ENCODE peak calls at places on chromosomes 16 and 17, in seven cellular contexts. One of them, this sample, is unnamed.

GRCh38 chr16:424033-424622 is 1.3 kb upstream of the RAB11FIP3 start:
- DNase-seq in left ventricle myocardium inferior: peak; percentile 46
- DNase-seq in CD8-positive, alpha-beta T cell: no peak
- DNase-seq in fibroblast of pulmonary artery: peak; percentile 98
- DNase-seq in GM23248: peak; percentile 99
- DNase-seq in fibroblast of mammary gland: peak; percentile 98
- DNase-seq in tibial nerve: peak; percentile 40
- DNase-seq in this sample: no peak

GRCh38 chr16:67013238-67013822 is 15.6 kb upstream of the CBFB start:
- DNase-seq in GM23248: no peak
- DNase-seq in left ventricle myocardium inferior: no peak
- DNase-seq in fibroblast of pulmonary artery: no peak
- DNase-seq in fibroblast of mammary gland: no peak
- DNase-seq in CD8-positive, alpha-beta T cell: no peak
- DNase-seq in tibial nerve: no peak
- DNase-seq in this sample: peak; percentile 66

GRCh38 chr16:13957197-13958078 is 37.5 kb downstream of the ERCC4 start:
- DNase-seq in left ventricle myocardium inferior: peak; percentile 41
- DNase-seq in GM23248: peak; percentile 96
- DNase-seq in tibial nerve: peak; percentile 48
- DNase-seq in fibroblast of mammary gland: peak; percentile 99
- DNase-seq in CD8-positive, alpha-beta T cell: no peak
- DNase-seq in fibroblast of pulmonary artery: peak; percentile 87
- DNase-seq in this sample: peak; percentile 58

GRCh38 chr16:70705056-70705455 is 19.2 kb upstream of the MTSS2 start:
- DNase-seq in fibroblast of pulmonary artery: no peak
- DNase-seq in fibroblast of mammary gland: peak; percentile 32
- DNase-seq in left ventricle myocardium inferior: no peak
- DNase-seq in GM23248: peak; percentile 88
- DNase-seq in tibial nerve: no peak
- DNase-seq in CD8-positive, alpha-beta T cell: no peak
- DNase-seq in this sample: no peak

GRCh38 chr17:17692353-17693252 is 11.3 kb downstream of the RAI1 start:
- DNase-seq in left ventricle myocardium inferior: no peak
- DNase-seq in fibroblast of pulmonary artery: no peak
- DNase-seq in fibroblast of mammary gland: no peak
- DNase-seq in CD8-positive, alpha-beta T cell: no peak
- DNase-seq in GM23248: no peak
- DNase-seq in tibial nerve: no peak
- DNase-seq in this sample: no peak

GRCh38 chr16:2954647-2955381 is 9.3 kb upstream of the KREMEN2 start:
- DNase-seq in GM23248: no peak
- DNase-seq in tibial nerve: no peak
- DNase-seq in left ventricle myocardium inferior: no peak
- DNase-seq in fibroblast of pulmonary artery: no peak
- DNase-seq in CD8-positive, alpha-beta T cell: no peak
- DNase-seq in fibroblast of mammary gland: no peak
- DNase-seq in this sample: peak; percentile 57

GRCh38 chr16:73149329-73149728 is 101.4 kb upstream of the ZFHX3 start:
- DNase-seq in fibroblast of mammary gland: no peak
- DNase-seq in CD8-positive, alpha-beta T cell: no peak
- DNase-seq in left ventricle myocardium inferior: no peak
- DNase-seq in fibroblast of pulmonary artery: no peak
- DNase-seq in tibial nerve: no peak
- DNase-seq in GM23248: no peak
- DNase-seq in this sample: no peak

GRCh38 chr17:15048381-15048780 is 216.7 kb downstream of the PMP22 start:
- DNase-seq in fibroblast of pulmonary artery: no peak
- DNase-seq in fibroblast of mammary gland: no peak
- DNase-seq in GM23248: peak; percentile 17
- DNase-seq in left ventricle myocardium inferior: no peak
- DNase-seq in tibial nerve: no peak
- DNase-seq in CD8-positive, alpha-beta T cell: no peak
- DNase-seq in this sample: no peak

GRCh38 chr17:70624208-70624607 is 454.9 kb downstream of the KCNJ2 start:
- DNase-seq in tibial nerve: no peak
- DNase-seq in CD8-positive, alpha-beta T cell: no peak
- DNase-seq in GM23248: no peak
- DNase-seq in fibroblast of mammary gland: no peak
- DNase-seq in fibroblast of pulmonary artery: no peak
- DNase-seq in left ventricle myocardium inferior: no peak
- DNase-seq in this sample: no peak

GRCh38 chr17:64940055-64940454 is 20.8 kb upstream of the LRRC37A3 start:
- DNase-seq in fibroblast of mammary gland: no peak
- DNase-seq in fibroblast of pulmonary artery: no peak
- DNase-seq in tibial nerve: no peak
- DNase-seq in GM23248: no peak
- DNase-seq in left ventricle myocardium inferior: no peak
- DNase-seq in CD8-positive, alpha-beta T cell: no peak
- DNase-seq in this sample: peak; percentile 21

GRCh38 chr16:81695431-81695890 is 83.6 kb upstream of the PLCG2 start:
- DNase-seq in CD8-positive, alpha-beta T cell: no peak
- DNase-seq in fibroblast of mammary gland: no peak
- DNase-seq in fibroblast of pulmonary artery: peak; percentile 83
- DNase-seq in tibial nerve: no peak
- DNase-seq in left ventricle myocardium inferior: no peak
- DNase-seq in GM23248: no peak
- DNase-seq in this sample: no peak

GRCh38 chr17:73198201-73198929 is 5.5 kb downstream of the COG1 start:
- DNase-seq in CD8-positive, alpha-beta T cell: no peak
- DNase-seq in GM23248: no peak
- DNase-seq in left ventricle myocardium inferior: no peak
- DNase-seq in fibroblast of pulmonary artery: no peak
- DNase-seq in tibial nerve: no peak
- DNase-seq in fibroblast of mammary gland: no peak
- DNase-seq in this sample: no peak

GRCh38 chr17:41496803-41497484 is 7.2 kb upstream of the KRT36 start:
- DNase-seq in left ventricle myocardium inferior: peak; percentile 48
- DNase-seq in fibroblast of mammary gland: peak; percentile 80
- DNase-seq in CD8-positive, alpha-beta T cell: peak; percentile 46
- DNase-seq in GM23248: peak; percentile 93
- DNase-seq in fibroblast of pulmonary artery: peak; percentile 85
- DNase-seq in tibial nerve: no peak
- DNase-seq in this sample: peak; percentile 96

GRCh38 chr16:82735696-82736095 is 108.9 kb downstream of the CDH13 start:
- DNase-seq in tibial nerve: no peak
- DNase-seq in fibroblast of pulmonary artery: peak; percentile 42
- DNase-seq in CD8-positive, alpha-beta T cell: no peak
- DNase-seq in left ventricle myocardium inferior: no peak
- DNase-seq in GM23248: no peak
- DNase-seq in fibroblast of mammary gland: no peak
- DNase-seq in this sample: no peak

GRCh38 chr16:30567160-30567990 is 4.1 kb downstream of the ZNF688 start:
- DNase-seq in left ventricle myocardium inferior: no peak
- DNase-seq in CD8-positive, alpha-beta T cell: peak; percentile 27
- DNase-seq in GM23248: no peak
- DNase-seq in tibial nerve: no peak
- DNase-seq in fibroblast of pulmonary artery: peak; percentile 53
- DNase-seq in fibroblast of mammary gland: peak; percentile 16
- DNase-seq in this sample: no peak

GRCh38 chr17:54694287-54694887 is 206.3 kb upstream of the TOM1L1 start:
- DNase-seq in fibroblast of mammary gland: no peak
- DNase-seq in CD8-positive, alpha-beta T cell: no peak
- DNase-seq in tibial nerve: no peak
- DNase-seq in left ventricle myocardium inferior: no peak
- DNase-seq in GM23248: no peak
- DNase-seq in fibroblast of pulmonary artery: no peak
- DNase-seq in this sample: no peak

GRCh38 chr17:28228109-28228840 is 90.7 kb upstream of the TMEM97 start:
- DNase-seq in left ventricle myocardium inferior: no peak
- DNase-seq in tibial nerve: no peak
- DNase-seq in fibroblast of mammary gland: no peak
- DNase-seq in fibroblast of pulmonary artery: peak; percentile 13
- DNase-seq in CD8-positive, alpha-beta T cell: no peak
- DNase-seq in GM23248: peak; percentile 28
- DNase-seq in this sample: peak; percentile 83

GRCh38 chr16:73171380-73171779 is 123.5 kb upstream of the ZFHX3 start:
- DNase-seq in tibial nerve: no peak
- DNase-seq in fibroblast of mammary gland: no peak
- DNase-seq in CD8-positive, alpha-beta T cell: no peak
- DNase-seq in left ventricle myocardium inferior: no peak
- DNase-seq in fibroblast of pulmonary artery: no peak
- DNase-seq in GM23248: no peak
- DNase-seq in this sample: peak; percentile 75

GRCh38 chr16:50598256-50598894 is 50.2 kb downstream of the NKD1 start:
- DNase-seq in fibroblast of mammary gland: no peak
- DNase-seq in left ventricle myocardium inferior: peak; percentile 82
- DNase-seq in tibial nerve: no peak
- DNase-seq in GM23248: no peak
- DNase-seq in CD8-positive, alpha-beta T cell: no peak
- DNase-seq in fibroblast of pulmonary artery: no peak
- DNase-seq in this sample: no peak
- H3K4me3 ChIP-seq in fibroblast of mammary gland: no peak overlapping the region
- H3K4me3 ChIP-seq in left ventricle myocardium inferior: no peak overlapping the region
- H3K4me3 ChIP-seq in tibial nerve: no peak overlapping the region
- H3K4me3 ChIP-seq in GM23248: no peak overlapping the region
- H3K4me3 ChIP-seq in CD8-positive, alpha-beta T cell: no peak overlapping the region
- H3K4me3 ChIP-seq in fibroblast of pulmonary artery: no peak overlapping the region
- H3K4me3 ChIP-seq in this sample: no peak overlapping the region

DNA sequence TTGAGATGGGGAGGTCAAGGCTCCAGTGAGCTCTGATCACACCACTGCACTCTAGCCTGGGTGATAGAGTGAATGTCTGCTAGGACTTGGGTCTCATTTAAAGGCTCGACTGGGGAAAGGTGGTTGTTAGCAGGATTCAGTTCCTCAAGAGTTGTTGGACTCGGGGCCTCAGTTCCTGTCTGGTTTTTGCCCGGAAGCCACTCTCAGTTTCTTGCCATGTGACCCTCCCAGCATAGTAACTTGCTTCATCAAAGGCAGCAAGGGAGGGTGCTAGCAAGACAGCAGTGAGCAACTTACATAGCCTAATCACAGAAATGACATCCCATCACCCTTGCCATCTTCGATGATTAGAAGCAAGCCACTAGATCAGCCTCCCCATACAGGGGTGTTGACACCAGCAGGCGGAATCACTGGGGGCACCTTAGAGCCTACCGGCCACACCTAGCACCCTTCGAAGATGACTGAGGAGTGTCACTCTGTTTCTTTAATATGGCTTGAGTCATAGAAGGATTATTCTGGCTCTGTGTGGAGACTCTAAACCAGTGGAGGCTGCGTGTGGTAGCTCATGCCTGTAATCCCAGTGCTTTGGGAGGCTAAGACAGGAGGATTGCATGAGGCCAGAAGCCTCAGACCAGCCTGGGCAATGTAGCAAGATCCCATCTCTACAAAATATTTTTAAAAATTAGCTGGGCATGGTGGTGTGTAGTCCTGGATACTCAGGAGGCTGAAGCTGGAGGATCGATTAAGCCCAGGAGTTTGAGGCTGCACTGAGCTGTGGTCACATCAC is 13.2 kb upstream of the SCNN1B start:
- DNase-seq in left ventricle myocardium inferior: no peak
- DNase-seq in tibial nerve: no peak
- DNase-seq in CD8-positive, alpha-beta T cell: no peak
- DNase-seq in fibroblast of pulmonary artery: no peak
- DNase-seq in GM23248: no peak
- DNase-seq in fibroblast of mammary gland: no peak
- DNase-seq in this sample: no peak
- H3K4me3 ChIP-seq in left ventricle myocardium inferior: no peak overlapping the region
- H3K4me3 ChIP-seq in tibial nerve: no peak overlapping the region
- H3K4me3 ChIP-seq in CD8-positive, alpha-beta T cell: no peak overlapping the region
- H3K4me3 ChIP-seq in fibroblast of pulmonary artery: no peak overlapping the region
- H3K4me3 ChIP-seq in GM23248: no peak overlapping the region
- H3K4me3 ChIP-seq in fibroblast of mammary gland: no peak overlapping the region
- H3K4me3 ChIP-seq in this sample: no peak overlapping the region

GRCh38 chr17:38558751-38559024 is 47.1 kb downstream of the SRCIN1 start:
- DNase-seq in fibroblast of mammary gland: no peak
- DNase-seq in tibial nerve: no peak
- DNase-seq in CD8-positive, alpha-beta T cell: no peak
- DNase-seq in left ventricle myocardium inferior: no peak
- DNase-seq in fibroblast of pulmonary artery: no peak
- DNase-seq in GM23248: no peak
- DNase-seq in this sample: peak; percentile 85

GRCh38 chr17:38557836-38558750 is 47.7 kb downstream of the SRCIN1 start:
- DNase-seq in fibroblast of mammary gland: peak; percentile 91
- DNase-seq in fibroblast of pulmonary artery: peak; percentile 93
- DNase-seq in GM23248: peak; percentile 97
- DNase-seq in CD8-positive, alpha-beta T cell: peak; percentile 88
- DNase-seq in tibial nerve: peak; percentile 76
- DNase-seq in left ventricle myocardium inferior: peak; percentile 90
- DNase-seq in this sample: peak; percentile 99

GRCh38 chr17:38556234-38556633 is 49.5 kb downstream of the SRCIN1 start:
- DNase-seq in fibroblast of pulmonary artery: no peak
- DNase-seq in CD8-positive, alpha-beta T cell: no peak
- DNase-seq in tibial nerve: no peak
- DNase-seq in GM23248: no peak
- DNase-seq in left ventricle myocardium inferior: no peak
- DNase-seq in fibroblast of mammary gland: no peak
- DNase-seq in this sample: no peak

GRCh38 chr17:38559025-38559879 is 46.5 kb downstream of the SRCIN1 start:
- DNase-seq in fibroblast of mammary gland: peak; percentile 74
- DNase-seq in tibial nerve: peak; percentile 67
- DNase-seq in fibroblast of pulmonary artery: peak; percentile 60
- DNase-seq in left ventricle myocardium inferior: peak; percentile 76
- DNase-seq in GM23248: no peak
- DNase-seq in CD8-positive, alpha-beta T cell: peak; percentile 89
- DNase-seq in this sample: peak; percentile 99

GRCh38 chr17:38557395-38557794 is 48.4 kb downstream of the SRCIN1 start:
- DNase-seq in fibroblast of mammary gland: no peak
- DNase-seq in left ventricle myocardium inferior: no peak
- DNase-seq in GM23248: no peak
- DNase-seq in fibroblast of pulmonary artery: no peak
- DNase-seq in CD8-positive, alpha-beta T cell: no peak
- DNase-seq in tibial nerve: no peak
- DNase-seq in this sample: no peak
- H3K4me3 ChIP-seq in fibroblast of mammary gland: no peak overlapping the region
- H3K4me3 ChIP-seq in left ventricle myocardium inferior: peak overlapping the region; percentile 65
- H3K4me3 ChIP-seq in GM23248: peak overlapping the region; percentile 70
- H3K4me3 ChIP-seq in fibroblast of pulmonary artery: no peak overlapping the region
- H3K4me3 ChIP-seq in CD8-positive, alpha-beta T cell: no peak overlapping the region
- H3K4me3 ChIP-seq in tibial nerve: peak overlapping the region; percentile 25
- H3K4me3 ChIP-seq in this sample: no peak overlapping the region

DNA sequence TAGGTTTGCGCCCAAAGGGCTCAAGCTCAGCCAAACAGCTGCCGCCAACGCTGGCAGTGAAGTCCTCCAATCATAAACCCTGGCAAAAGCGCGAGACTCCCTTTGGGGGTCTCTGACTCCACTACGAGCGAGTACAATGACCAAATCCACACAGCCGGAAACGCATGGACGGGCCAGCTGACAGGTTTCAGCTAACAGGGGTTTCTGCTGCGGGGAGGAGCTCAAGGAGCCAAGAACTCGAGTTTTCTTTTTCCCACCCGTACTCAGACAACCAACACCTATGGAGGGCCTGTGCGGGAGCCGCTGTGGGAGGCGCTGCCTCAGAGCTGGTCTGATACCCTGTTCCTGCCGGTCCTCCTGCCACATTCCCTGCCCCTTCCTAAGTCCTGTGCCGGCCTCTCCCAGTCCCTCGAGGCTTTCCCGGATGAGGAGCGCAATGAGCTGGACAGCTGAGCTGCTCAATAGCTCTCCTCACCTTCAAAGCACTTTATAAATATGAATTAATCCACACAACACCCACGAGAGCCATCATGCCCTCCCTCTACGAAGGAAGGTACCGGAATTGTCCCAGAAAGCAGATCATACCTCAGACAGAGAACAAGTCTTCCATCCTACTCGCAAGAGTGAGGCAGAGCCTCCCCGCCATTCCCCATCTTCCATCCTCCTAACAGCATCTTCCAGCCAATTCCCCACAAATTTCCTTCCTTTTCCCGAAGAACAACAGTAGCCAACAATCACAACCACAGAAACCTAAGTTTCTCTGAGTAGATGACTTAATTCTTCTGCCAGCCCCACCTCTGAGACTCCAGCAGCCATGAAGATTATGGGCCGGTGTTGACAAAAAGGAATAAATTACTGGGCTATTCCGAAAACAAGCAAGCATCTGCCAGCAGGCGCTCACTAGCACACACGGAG is 6.1 kb downstream of the ABR start:
- DNase-seq in left ventricle myocardium inferior: no peak
- DNase-seq in fibroblast of mammary gland: no peak
- DNase-seq in CD8-positive, alpha-beta T cell: no peak
- DNase-seq in fibroblast of pulmonary artery: no peak
- DNase-seq in tibial nerve: no peak
- DNase-seq in GM23248: no peak
- DNase-seq in this sample: no peak
- H3K4me3 ChIP-seq in left ventricle myocardium inferior: peak overlapping the region; percentile 37
- H3K4me3 ChIP-seq in fibroblast of mammary gland: no peak overlapping the region
- H3K4me3 ChIP-seq in CD8-positive, alpha-beta T cell: no peak overlapping the region
- H3K4me3 ChIP-seq in fibroblast of pulmonary artery: no peak overlapping the region
- H3K4me3 ChIP-seq in tibial nerve: no peak overlapping the region
- H3K4me3 ChIP-seq in GM23248: no peak overlapping the region
- H3K4me3 ChIP-seq in this sample: no peak overlapping the region